ENCODE peak calls at places on chromosomes 1 and 21, in eight cellular contexts. One of them, this sample, is unnamed.

GRCh38 chr21:25925936-25926335 is 191.2 kb downstream of the GABPA start:
- DNase-seq in tibial artery: no peak
- DNase-seq in RWPE1: no peak
- DNase-seq in effector memory CD4-positive, alpha-beta T cell: no peak
- DNase-seq in mammary epithelial cell: no peak
- DNase-seq in RWPE2: no peak
- DNase-seq in CD4-positive, CD25-positive, alpha-beta regulatory T cell: no peak
- DNase-seq in tibial nerve: no peak
- DNase-seq in this sample: no peak

GRCh38 chr1:64033667-64034215 is 169.7 kb upstream of the UBE2U start:
- DNase-seq in tibial artery: peak; percentile 46
- DNase-seq in RWPE1: no peak
- DNase-seq in effector memory CD4-positive, alpha-beta T cell: no peak
- DNase-seq in mammary epithelial cell: no peak
- DNase-seq in RWPE2: no peak
- DNase-seq in CD4-positive, CD25-positive, alpha-beta regulatory T cell: no peak
- DNase-seq in tibial nerve: no peak
- DNase-seq in this sample: no peak

GRCh38 chr1:181898773-181899172 is 162.7 kb downstream of the ZNF648 start:
- DNase-seq in tibial artery: no peak
- DNase-seq in RWPE1: no peak
- DNase-seq in effector memory CD4-positive, alpha-beta T cell: no peak
- DNase-seq in mammary epithelial cell: no peak
- DNase-seq in RWPE2: no peak
- DNase-seq in CD4-positive, CD25-positive, alpha-beta regulatory T cell: no peak
- DNase-seq in tibial nerve: no peak
- DNase-seq in this sample: no peak

GRCh38 chr1:28066393-28067154 is 21.8 kb downstream of the EYA3 start:
- DNase-seq in tibial artery: no peak
- DNase-seq in RWPE1: no peak
- DNase-seq in effector memory CD4-positive, alpha-beta T cell: no peak
- DNase-seq in mammary epithelial cell: no peak
- DNase-seq in RWPE2: no peak
- DNase-seq in CD4-positive, CD25-positive, alpha-beta regulatory T cell: no peak
- DNase-seq in tibial nerve: no peak
- DNase-seq in this sample: no peak

GRCh38 chr1:33169290-33170055 is 12.4 kb downstream of the TRIM62 start:
- DNase-seq in tibial artery: no peak
- DNase-seq in RWPE1: no peak
- DNase-seq in effector memory CD4-positive, alpha-beta T cell: no peak
- DNase-seq in mammary epithelial cell: no peak
- DNase-seq in RWPE2: no peak
- DNase-seq in CD4-positive, CD25-positive, alpha-beta regulatory T cell: no peak
- DNase-seq in tibial nerve: no peak
- DNase-seq in this sample: no peak

GRCh38 chr1:228807904-228808487 is 72.7 kb downstream of the RHOU start:
- DNase-seq in tibial artery: no peak
- DNase-seq in RWPE1: no peak
- DNase-seq in effector memory CD4-positive, alpha-beta T cell: no peak
- DNase-seq in mammary epithelial cell: no peak
- DNase-seq in RWPE2: no peak
- DNase-seq in CD4-positive, CD25-positive, alpha-beta regulatory T cell: no peak
- DNase-seq in tibial nerve: no peak
- DNase-seq in this sample: no peak

GRCh38 chr1:232610187-232610901 is 19.6 kb downstream of the SIPA1L2 start:
- DNase-seq in tibial artery: no peak
- DNase-seq in RWPE1: no peak
- DNase-seq in effector memory CD4-positive, alpha-beta T cell: no peak
- DNase-seq in mammary epithelial cell: no peak
- DNase-seq in RWPE2: no peak
- DNase-seq in CD4-positive, CD25-positive, alpha-beta regulatory T cell: no peak
- DNase-seq in tibial nerve: no peak
- DNase-seq in this sample: no peak

GRCh38 chr1:89069955-89070354 is 4.9 kb upstream of the GBP1 start:
- DNase-seq in tibial artery: no peak
- DNase-seq in RWPE1: no peak
- DNase-seq in effector memory CD4-positive, alpha-beta T cell: no peak
- DNase-seq in mammary epithelial cell: no peak
- DNase-seq in RWPE2: no peak
- DNase-seq in CD4-positive, CD25-positive, alpha-beta regulatory T cell: peak; percentile 83
- DNase-seq in tibial nerve: no peak
- DNase-seq in this sample: no peak

GRCh38 chr1:61270761-61271411 is 188.5 kb downstream of the NFIA start:
- DNase-seq in tibial artery: no peak
- DNase-seq in RWPE1: no peak
- DNase-seq in effector memory CD4-positive, alpha-beta T cell: no peak
- DNase-seq in mammary epithelial cell: no peak
- DNase-seq in RWPE2: no peak
- DNase-seq in CD4-positive, CD25-positive, alpha-beta regulatory T cell: peak; percentile 10
- DNase-seq in tibial nerve: no peak
- DNase-seq in this sample: no peak

GRCh38 chr1:10561955-10562354 is 87.2 kb downstream of the PEX14 start:
- DNase-seq in tibial artery: no peak
- DNase-seq in RWPE1: no peak
- DNase-seq in effector memory CD4-positive, alpha-beta T cell: no peak
- DNase-seq in mammary epithelial cell: peak; percentile 5
- DNase-seq in RWPE2: no peak
- DNase-seq in CD4-positive, CD25-positive, alpha-beta regulatory T cell: peak; percentile 19
- DNase-seq in tibial nerve: no peak
- DNase-seq in this sample: no peak

GRCh38 chr1:15155760-15156743 is 2.5 kb downstream of the TMEM51 start:
- DNase-seq in tibial artery: no peak
- DNase-seq in RWPE1: no peak
- DNase-seq in effector memory CD4-positive, alpha-beta T cell: no peak
- DNase-seq in mammary epithelial cell: no peak
- DNase-seq in RWPE2: no peak
- DNase-seq in CD4-positive, CD25-positive, alpha-beta regulatory T cell: peak; percentile 45
- DNase-seq in tibial nerve: no peak
- DNase-seq in this sample: no peak
- H3K27ac ChIP-seq in tibial artery: peak overlapping the region; percentile 84
- H3K27ac ChIP-seq in RWPE1: peak overlapping the region; percentile 88
- H3K27ac ChIP-seq in effector memory CD4-positive, alpha-beta T cell: no peak overlapping the region
- H3K27ac ChIP-seq in mammary epithelial cell: no peak overlapping the region
- H3K27ac ChIP-seq in RWPE2: peak overlapping the region; percentile 85
- H3K27ac ChIP-seq in CD4-positive, CD25-positive, alpha-beta regulatory T cell: no peak overlapping the region
- H3K27ac ChIP-seq in tibial nerve: peak overlapping the region; percentile 12
- H3K27ac ChIP-seq in this sample: peak overlapping the region; percentile 46

DNA sequence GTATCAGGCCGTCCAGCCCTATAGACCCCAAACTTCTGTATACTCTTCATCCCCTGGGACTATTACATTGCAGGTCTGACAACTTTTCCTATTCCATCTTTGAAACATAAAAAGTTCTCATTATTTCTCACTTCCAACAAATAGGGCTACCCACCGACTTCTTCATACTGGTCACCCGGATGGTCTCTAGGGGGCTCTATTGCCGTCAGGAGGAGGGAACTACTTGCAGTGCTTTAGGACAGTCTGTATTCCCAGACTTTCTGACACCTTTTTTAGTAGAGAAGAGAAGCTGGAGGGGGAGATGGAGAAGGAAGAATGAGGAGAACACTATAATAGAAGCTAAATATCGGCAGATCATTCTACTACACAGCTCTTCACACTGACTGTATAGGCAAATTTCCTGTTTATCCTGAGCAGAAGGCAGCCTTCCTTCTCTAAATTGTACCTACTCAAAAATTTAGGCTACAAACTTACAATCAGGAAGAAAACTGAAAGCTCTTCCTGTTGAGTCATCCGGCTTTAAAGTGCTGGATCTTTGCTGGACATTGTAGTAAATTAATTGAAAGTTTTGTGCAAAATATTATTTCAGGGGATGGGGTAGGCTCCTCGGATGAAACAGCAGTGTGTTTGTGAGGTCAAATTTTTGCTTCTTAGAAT is 54.6 kb downstream of the CDC7 start:
- DNase-seq in tibial artery: no peak
- DNase-seq in RWPE1: peak; percentile 12
- DNase-seq in effector memory CD4-positive, alpha-beta T cell: no peak
- DNase-seq in mammary epithelial cell: no peak
- DNase-seq in RWPE2: no peak
- DNase-seq in CD4-positive, CD25-positive, alpha-beta regulatory T cell: no peak
- DNase-seq in tibial nerve: no peak
- DNase-seq in this sample: no peak
- H3K27ac ChIP-seq in tibial artery: no peak overlapping the region
- H3K27ac ChIP-seq in RWPE1: no peak overlapping the region
- H3K27ac ChIP-seq in effector memory CD4-positive, alpha-beta T cell: peak overlapping the region; percentile 71
- H3K27ac ChIP-seq in mammary epithelial cell: no peak overlapping the region
- H3K27ac ChIP-seq in RWPE2: no peak overlapping the region
- H3K27ac ChIP-seq in CD4-positive, CD25-positive, alpha-beta regulatory T cell: peak overlapping the region; percentile 89
- H3K27ac ChIP-seq in tibial nerve: no peak overlapping the region
- H3K27ac ChIP-seq in this sample: peak overlapping the region; percentile 59

DNA sequence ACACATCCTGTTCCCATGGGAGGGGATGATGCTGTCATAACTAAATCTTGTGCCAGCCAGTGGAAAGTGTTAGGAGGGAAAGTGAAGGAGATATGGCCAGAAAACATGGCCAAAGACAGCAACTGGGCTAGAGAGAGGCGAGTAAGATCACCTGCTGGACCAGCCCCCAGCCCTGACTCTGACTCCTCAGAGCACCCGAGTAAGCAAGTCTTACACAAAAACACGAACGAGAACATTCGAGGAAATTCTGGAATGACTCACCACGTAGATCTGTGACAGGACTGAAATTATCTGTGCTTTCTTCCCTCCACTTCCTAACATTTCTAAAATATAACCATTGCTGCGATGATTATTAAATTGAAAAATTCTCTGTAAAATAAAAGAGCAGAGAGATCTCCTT is 9.2 kb downstream of the ZNF496 start:
- DNase-seq in tibial artery: no peak
- DNase-seq in RWPE1: no peak
- DNase-seq in effector memory CD4-positive, alpha-beta T cell: no peak
- DNase-seq in mammary epithelial cell: no peak
- DNase-seq in RWPE2: no peak
- DNase-seq in CD4-positive, CD25-positive, alpha-beta regulatory T cell: no peak
- DNase-seq in tibial nerve: no peak
- DNase-seq in this sample: no peak
- H3K27ac ChIP-seq in tibial artery: no peak overlapping the region
- H3K27ac ChIP-seq in RWPE1: no peak overlapping the region
- H3K27ac ChIP-seq in effector memory CD4-positive, alpha-beta T cell: no peak overlapping the region
- H3K27ac ChIP-seq in mammary epithelial cell: no peak overlapping the region
- H3K27ac ChIP-seq in RWPE2: no peak overlapping the region
- H3K27ac ChIP-seq in CD4-positive, CD25-positive, alpha-beta regulatory T cell: no peak overlapping the region
- H3K27ac ChIP-seq in tibial nerve: no peak overlapping the region
- H3K27ac ChIP-seq in this sample: no peak overlapping the region

DNA sequence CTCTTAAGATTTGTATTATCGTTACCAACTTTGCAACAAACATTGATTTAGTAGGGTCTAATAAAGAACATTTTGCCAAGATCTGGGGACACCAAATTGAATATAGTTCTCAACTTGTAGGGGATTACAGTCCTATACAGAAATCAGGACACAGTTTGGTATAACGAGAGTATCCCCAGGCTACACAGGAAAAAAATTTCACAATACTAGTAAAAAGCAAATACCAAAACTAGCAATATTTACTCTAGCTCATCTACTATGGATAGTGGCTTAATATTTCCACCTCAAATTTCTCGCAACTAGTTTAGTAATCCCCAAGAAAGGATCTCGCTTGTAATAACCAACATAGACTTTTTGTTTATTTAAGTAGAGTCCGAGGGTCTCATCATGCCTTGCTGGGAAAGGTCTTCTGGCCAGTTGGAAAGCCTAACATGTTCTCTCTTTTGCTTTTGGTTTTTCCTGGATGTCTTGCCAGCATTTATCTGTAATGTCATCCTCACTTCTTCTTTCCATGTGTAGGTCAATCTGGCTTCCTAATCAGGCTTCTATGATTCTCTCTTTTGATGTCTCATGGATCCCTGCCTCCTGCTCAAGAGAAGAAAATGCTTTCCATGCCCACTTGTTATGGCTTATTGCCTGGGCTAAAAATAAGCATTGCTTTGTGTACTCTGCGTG is 104.7 kb upstream of the KCNK2 start:
- DNase-seq in tibial artery: no peak
- DNase-seq in RWPE1: no peak
- DNase-seq in effector memory CD4-positive, alpha-beta T cell: no peak
- DNase-seq in mammary epithelial cell: no peak
- DNase-seq in RWPE2: no peak
- DNase-seq in CD4-positive, CD25-positive, alpha-beta regulatory T cell: no peak
- DNase-seq in tibial nerve: no peak
- DNase-seq in this sample: no peak
- H3K27ac ChIP-seq in tibial artery: no peak overlapping the region
- H3K27ac ChIP-seq in RWPE1: no peak overlapping the region
- H3K27ac ChIP-seq in effector memory CD4-positive, alpha-beta T cell: no peak overlapping the region
- H3K27ac ChIP-seq in mammary epithelial cell: no peak overlapping the region
- H3K27ac ChIP-seq in RWPE2: no peak overlapping the region
- H3K27ac ChIP-seq in CD4-positive, CD25-positive, alpha-beta regulatory T cell: no peak overlapping the region
- H3K27ac ChIP-seq in tibial nerve: no peak overlapping the region
- H3K27ac ChIP-seq in this sample: no peak overlapping the region

GRCh38 chr1:94579876-94580294 is 38.3 kb upstream of the F3 start:
- DNase-seq in tibial artery: no peak
- DNase-seq in RWPE1: peak; percentile 90
- DNase-seq in effector memory CD4-positive, alpha-beta T cell: no peak
- DNase-seq in mammary epithelial cell: peak; percentile 93
- DNase-seq in RWPE2: peak; percentile 92
- DNase-seq in CD4-positive, CD25-positive, alpha-beta regulatory T cell: no peak
- DNase-seq in tibial nerve: no peak
- DNase-seq in this sample: no peak
- H3K27ac ChIP-seq in tibial artery: peak overlapping the region; percentile 26
- H3K27ac ChIP-seq in RWPE1: peak overlapping the region; percentile 90
- H3K27ac ChIP-seq in effector memory CD4-positive, alpha-beta T cell: no peak overlapping the region
- H3K27ac ChIP-seq in mammary epithelial cell: peak overlapping the region; percentile 60
- H3K27ac ChIP-seq in RWPE2: peak overlapping the region; percentile 88
- H3K27ac ChIP-seq in CD4-positive, CD25-positive, alpha-beta regulatory T cell: no peak overlapping the region
- H3K27ac ChIP-seq in tibial nerve: no peak overlapping the region
- H3K27ac ChIP-seq in this sample: peak overlapping the region; percentile 1

GRCh38 chr1:202547215-202547614 is 163.0 kb downstream of the SYT2 start:
- DNase-seq in tibial artery: no peak
- DNase-seq in RWPE1: no peak
- DNase-seq in effector memory CD4-positive, alpha-beta T cell: no peak
- DNase-seq in mammary epithelial cell: no peak
- DNase-seq in RWPE2: no peak
- DNase-seq in CD4-positive, CD25-positive, alpha-beta regulatory T cell: no peak
- DNase-seq in tibial nerve: no peak
- DNase-seq in this sample: no peak
- H3K27ac ChIP-seq in tibial artery: peak overlapping the region; percentile 95
- H3K27ac ChIP-seq in RWPE1: no peak overlapping the region
- H3K27ac ChIP-seq in effector memory CD4-positive, alpha-beta T cell: no peak overlapping the region
- H3K27ac ChIP-seq in mammary epithelial cell: no peak overlapping the region
- H3K27ac ChIP-seq in RWPE2: no peak overlapping the region
- H3K27ac ChIP-seq in CD4-positive, CD25-positive, alpha-beta regulatory T cell: no peak overlapping the region
- H3K27ac ChIP-seq in tibial nerve: no peak overlapping the region
- H3K27ac ChIP-seq in this sample: no peak overlapping the region

DNA sequence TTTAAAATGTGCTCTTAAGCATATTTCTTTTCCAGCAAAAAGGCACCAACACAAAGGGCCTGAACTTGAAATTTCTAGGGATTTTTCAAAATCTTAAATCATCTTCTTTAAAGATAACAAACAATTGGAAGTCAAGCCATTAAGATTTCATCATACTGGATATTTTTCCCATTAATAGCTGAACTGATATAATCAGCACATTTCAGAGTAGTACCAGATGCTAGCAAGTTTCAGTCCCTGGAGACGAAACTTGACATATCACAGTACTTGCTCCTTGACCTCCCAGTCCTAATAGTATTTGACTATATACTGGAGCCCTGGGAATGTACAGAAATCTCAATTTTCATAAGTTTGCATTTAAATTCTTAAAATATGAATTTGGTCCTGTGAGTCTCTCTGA is 10.2 kb upstream of the CDC7 start:
- DNase-seq in tibial artery: no peak
- DNase-seq in RWPE1: no peak
- DNase-seq in effector memory CD4-positive, alpha-beta T cell: no peak
- DNase-seq in mammary epithelial cell: no peak
- DNase-seq in RWPE2: no peak
- DNase-seq in CD4-positive, CD25-positive, alpha-beta regulatory T cell: no peak
- DNase-seq in tibial nerve: no peak
- DNase-seq in this sample: no peak
- H3K27ac ChIP-seq in tibial artery: no peak overlapping the region
- H3K27ac ChIP-seq in RWPE1: no peak overlapping the region
- H3K27ac ChIP-seq in effector memory CD4-positive, alpha-beta T cell: no peak overlapping the region
- H3K27ac ChIP-seq in mammary epithelial cell: no peak overlapping the region
- H3K27ac ChIP-seq in RWPE2: no peak overlapping the region
- H3K27ac ChIP-seq in CD4-positive, CD25-positive, alpha-beta regulatory T cell: no peak overlapping the region
- H3K27ac ChIP-seq in tibial nerve: no peak overlapping the region
- H3K27ac ChIP-seq in this sample: no peak overlapping the region

This sample was measured in breast epithelium.